ENCODE peak calls at places on chromosomes 7 and 10, in ten cellular contexts. K, Z, V, S, N, X, H, U, C and T are unnamed samples.

GRCh38 chr7:122299624-122299934 is 5.0 kb downstream of the FEZF1 start:
- DNase-seq in H (no peak), X (no peak), N (no peak), K (no peak), U (no peak), V (no peak), C (no peak), S (no peak), Z (no peak), T (no peak)

GRCh38 chr10:45379891-45380540 is 6.0 kb downstream of the ALOX5 start:
- DNase-seq in U (no peak), Z (no peak), V (no peak), X (no peak), C (peak), N (no peak), H (peak), S (no peak), K (no peak), T (no peak)

GRCh38 chr7:131431289-131431688 is 103.6 kb downstream of the MKLN1 start:
- DNase-seq in K (peak), V (peak), H (peak), U (no peak), X (peak), S (no peak), C (peak), N (no peak), Z (no peak), T (no peak)

GRCh38 chr10:133258066-133258817 is 18.4 kb downstream of the ADAM8 start:
- DNase-seq in N (no peak), K (no peak), S (peak), C (peak), Z (no peak), V (no peak), X (no peak), U (no peak), H (peak), T (no peak)

GRCh38 chr10:44742169-44742732 is 168.9 kb upstream of the TMEM72 start:
- DNase-seq in U (peak), N (no peak), C (no peak), H (no peak), K (no peak), V (no peak), S (no peak), X (no peak), Z (no peak), T (no peak)

GRCh38 chr10:110679633-110680472 is 35.7 kb downstream of the RBM20 start:
- DNase-seq in V (no peak), S (no peak), N (no peak), C (no peak), U (no peak), H (no peak), X (no peak), K (no peak), Z (no peak), T (no peak)

GRCh38 chr7:25353744-25354143 is 125.5 kb upstream of the NPVF start:
- DNase-seq in K (no peak), H (no peak), S (no peak), V (no peak), C (no peak), N (no peak), U (no peak), Z (no peak), X (no peak), T (no peak)

GRCh38 chr7:12524794-12525386 is 45.6 kb upstream of the SCIN start:
- DNase-seq in S (peak), H (no peak), N (peak), V (no peak), K (no peak), C (peak), Z (no peak), U (peak), X (peak), T (no peak)

GRCh38 chr7:41582116-41582515 is 120.8 kb downstream of the INHBA start:
- DNase-seq in H (no peak), K (no peak), X (no peak), U (no peak), N (no peak), S (no peak), C (no peak), V (no peak), Z (no peak), T (no peak)